ENCODE peak calls at places on chromosomes 2 and 18, in ten cellular contexts. P is tibial nerve, Y is transverse colon, V is PC-3, M is spleen, X is right lobe of liver, Q is astrocyte, C is mesenchymal stem cell, F is A549, H is keratinocyte. O is an unnamed sample. For H3K9me3, the result is how much of the 10 kb centered on the place peaks cover.

GRCh38 chr2:234496442-234496834 is 443 bp downstream of the ARL4C start:
- DNase-seq in Y (peak), F (no peak), X (no peak), H (no peak), C (no peak), Q (peak), V (peak), M (peak), P (peak), O (peak)

GRCh38 chr2:28704621-28705020 is 47.0 kb upstream of the PPP1CB start:
- DNase-seq in C (no peak), X (no peak), M (peak), F (no peak), P (no peak), Y (no peak), H (no peak), Q (no peak), V (no peak), O (no peak)

GRCh38 chr2:239669181-239669898 is 268.5 kb upstream of the HDAC4 start:
- DNase-seq in P (no peak), H (no peak), V (no peak), X (no peak), M (no peak), Y (no peak), Q (no peak), F (no peak), C (no peak), O (no peak)

GRCh38 chr2:74836675-74837401 is 2.9 kb downstream of the HK2 start:
- DNase-seq in H (no peak), P (no peak), X (no peak), M (no peak), C (no peak), Y (no peak), F (no peak), V (no peak), Q (no peak), O (no peak)

GRCh38 chr18:32918692-32919250 is 145.9 kb upstream of the KLHL14 start:
- DNase-seq in F (no peak), X (no peak), V (no peak), Q (no peak), H (no peak), P (no peak), C (no peak), Y (no peak), M (no peak), O (no peak)

GRCh38 chr2:54942373-54942772 is 107.9 kb downstream of the RTN4 start:
- DNase-seq in H (no peak), Y (no peak), V (no peak), Q (no peak), M (peak), F (no peak), P (no peak), X (no peak), C (no peak), O (no peak)

GRCh38 chr2:137172162-137172561 is 406.8 kb downstream of the THSD7B start:
- DNase-seq in M (no peak), V (no peak), C (no peak), X (no peak), Q (peak), Y (no peak), H (no peak), F (no peak), P (no peak), O (no peak)

GRCh38 chr2:16861154-16861929 is 195.7 kb upstream of the CYRIA start:
- DNase-seq in C (peak), X (no peak), V (no peak), H (no peak), Y (no peak), Q (peak), P (no peak), M (no peak), F (peak), O (peak)

GRCh38 chr2:66544258-66544657 is 109.3 kb downstream of the MEIS1 start:
- DNase-seq in V (no peak), F (no peak), Y (no peak), C (no peak), Q (no peak), P (no peak), H (no peak), M (no peak), X (no peak), O (no peak)

GRCh38 chr2:173884403-173884802 is 80.8 kb downstream of the SP3 start:
- DNase-seq in P (peak), V (peak), Y (peak), C (peak), X (peak), M (peak), F (peak), H (no peak), Q (peak), O (peak)

GRCh38 chr2:70549064-70549710 is 4.4 kb downstream of the TGFA start:
- DNase-seq in C (no peak), V (no peak), F (no peak), Q (no peak), H (no peak), P (no peak), M (no peak), X (no peak), Y (no peak), O (no peak)

GRCh38 chr2:5132281-5132680 is 559.9 kb upstream of the SOX11 start:
- DNase-seq in X (no peak), P (no peak), M (no peak), Q (no peak), C (no peak), H (no peak), V (no peak), Y (no peak), F (no peak), O (no peak)

GRCh38 chr18:62249478-62250097 is 62.5 kb downstream of the RELCH start:
- DNase-seq in C (peak), F (peak), X (peak), V (peak), Y (peak), H (peak), Q (peak), M (peak), P (peak), O (peak)

GRCh38 chr2:17010104-17010503 is 344.5 kb upstream of the CYRIA start:
- DNase-seq in X (no peak), V (no peak), H (no peak), M (no peak), Q (no peak), P (no peak), Y (no peak), F (no peak), C (no peak), O (no peak)

GRCh38 chr2:233210843-233211600 is 40.5 kb upstream of the ATG16L1 start:
- DNase-seq in V (peak), X (no peak), C (peak), F (no peak), P (peak), Y (peak), M (peak), H (peak), Q (peak), O (peak)

GRCh38 chr2:190999949-191000665 is 13.9 kb downstream of the STAT1 start:
- DNase-seq in Q (no peak), H (no peak), X (no peak), F (no peak), V (no peak), C (no peak), Y (no peak), M (no peak), P (no peak), O (no peak)

GRCh38 chr2:99643824-99644787 is 154.3 kb upstream of the REV1 start:
- DNase-seq in F (no peak), P (no peak), Y (no peak), H (no peak), Q (peak), M (no peak), C (no peak), X (no peak), V (peak), O (no peak)

GRCh38 chr2:42360493-42360889 is 526 bp downstream of the COX7A2L start:
- DNase-seq in X (no peak), M (no peak), Y (no peak), F (no peak), V (no peak), C (peak), Q (no peak), H (no peak), P (no peak), O (no peak)

GRCh38 chr2:102313025-102313424 is 1.7 kb downstream of the IL1RL1 start:
- DNase-seq in Q (peak), X (no peak), P (no peak), F (no peak), M (no peak), V (peak), H (peak), Y (no peak), C (peak), O (no peak)

GRCh38 chr2:238408615-238409340 is 17.9 kb upstream of the ASB1 start:
- DNase-seq in C (no peak), M (no peak), X (no peak), Y (no peak), Q (no peak), H (no peak), V (no peak), F (no peak), P (no peak), O (no peak)

GRCh38 chr18:34976084-34976483 is 65.1 kb upstream of the MAPRE2 start:
- DNase-seq in P (no peak), F (no peak), X (no peak), Y (no peak), Q (no peak), C (no peak), V (no peak), H (no peak), M (no peak), O (no peak)

GRCh38 chr2:190359896-190360376 is 16.5 kb downstream of the INPP1 start:
- DNase-seq in C (peak), F (no peak), X (peak), V (no peak), M (no peak), Y (peak), P (peak), H (no peak), Q (peak), O (no peak)

DNA sequence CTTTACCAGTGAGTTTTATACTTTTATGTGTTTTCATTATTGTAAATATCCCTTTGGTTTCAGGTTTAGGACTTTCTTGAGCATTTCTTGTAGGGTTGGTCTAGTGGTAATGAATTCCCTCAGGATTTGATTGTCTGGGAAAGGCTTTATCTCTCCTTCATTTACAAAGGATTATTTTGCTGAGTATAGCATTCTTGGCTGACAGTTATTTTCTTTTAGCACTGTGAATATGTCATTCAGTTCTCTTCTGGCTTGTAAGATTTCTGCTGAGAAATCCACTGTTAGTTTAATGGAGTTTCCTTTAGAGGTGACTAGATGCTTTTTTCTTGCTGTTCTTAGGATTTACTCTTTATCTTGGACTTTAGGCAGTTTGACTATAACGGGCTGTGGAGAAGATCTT is 373.9 kb downstream of the TSN start:
- DNase-seq in P (no peak), C (no peak), X (no peak), V (no peak), Y (no peak), H (no peak), F (no peak), M (no peak), Q (no peak), O (no peak)
- H3K9me3 ChIP-seq in P (under half), C (under half), X (under half), V (under half), Y (under half), H (under half), F (under half), M (half or more), Q (under half), O (under half)

GRCh38 chr2:11343344-11343625 is 1.2 kb downstream of the ROCK2 start:
- DNase-seq in C (no peak), F (no peak), M (no peak), Q (no peak), X (no peak), V (no peak), P (no peak), H (no peak), Y (no peak), O (no peak)

GRCh38 chr2:11344342-11344955 is at the start of gene ROCK2:
- DNase-seq in C (peak), Q (peak), M (peak), V (peak), P (peak), X (peak), Y (peak), F (peak), H (no peak), O (peak)

GRCh38 chr2:11343626-11344341 is 652 bp downstream of the ROCK2 start:
- DNase-seq in H (no peak), F (peak), X (peak), C (peak), Y (peak), V (peak), M (peak), P (no peak), Q (peak), O (peak)

GRCh38 chr2:11340717-11341116 is 3.7 kb downstream of the ROCK2 start:
- DNase-seq in X (no peak), M (no peak), F (no peak), Y (no peak), P (no peak), H (no peak), C (no peak), V (no peak), Q (no peak), O (no peak)

GRCh38 chr2:11342561-11343343 is 1.7 kb downstream of the ROCK2 start:
- DNase-seq in H (no peak), M (no peak), X (no peak), F (peak), C (peak), P (no peak), V (peak), Y (peak), Q (peak), O (peak)
- H3K27ac ChIP-seq in H (peak), M (peak), X (peak), F (peak), C (peak), P (peak), V (peak), Y (peak), Q (peak), O (peak)

GRCh38 chr2:148255929-148256328 is 235.0 kb downstream of the MBD5 start:
- DNase-seq in Q (no peak), V (no peak), M (peak), P (no peak), Y (no peak), C (no peak), F (no peak), H (no peak), X (peak), O (no peak)
- H3K9me3 ChIP-seq in Q (under half), V (under half), M (half or more), P (under half), Y (under half), C (under half), F (under half), H (under half), X (under half), O (under half)

GRCh38 chr18:25137133-25137472 is 214.9 kb downstream of the ZNF521 start:
- DNase-seq in F (no peak), C (no peak), Y (no peak), X (no peak), V (no peak), M (no peak), H (no peak), Q (no peak), P (no peak), O (no peak)
- H3K27ac ChIP-seq in F (no peak), C (no peak), Y (no peak), X (no peak), V (no peak), M (peak), H (no peak), Q (no peak), P (no peak), O (no peak)

GRCh38 chr2:89784960-89785359 is 1093.5 kb downstream of the RPIA start:
- DNase-seq in V (no peak), F (no peak), X (no peak), H (no peak), M (no peak), C (no peak), Y (no peak), Q (no peak), P (no peak), O (no peak)

GRCh38 chr2:89781962-89782361 is 1090.5 kb downstream of the RPIA start:
- DNase-seq in Y (no peak), M (no peak), C (no peak), P (no peak), F (no peak), Q (no peak), H (no peak), V (no peak), X (no peak), O (no peak)

GRCh38 chr2:89775885-89776284 is 1084.4 kb downstream of the RPIA start:
- DNase-seq in C (no peak), X (no peak), Q (no peak), H (no peak), P (no peak), M (no peak), V (no peak), Y (no peak), F (no peak), O (no peak)

DNA sequence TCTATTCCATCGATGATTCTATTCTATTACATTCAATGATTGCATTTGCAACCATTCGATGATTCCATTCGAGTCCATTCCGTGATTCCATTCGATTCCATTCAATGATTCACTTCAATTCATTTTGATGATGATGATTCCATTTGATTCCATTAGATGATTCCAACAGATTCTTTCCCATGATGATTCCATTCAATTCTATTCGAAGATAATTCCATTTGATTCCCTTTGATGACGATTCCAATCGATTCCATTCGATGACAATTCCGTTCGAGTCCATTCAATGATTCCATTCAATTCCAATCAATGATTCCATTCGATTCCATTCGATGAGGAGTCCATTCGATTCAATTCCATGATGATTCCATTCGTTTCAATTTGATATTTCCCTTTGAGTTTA is 1088.8 kb downstream of the RPIA start:
- DNase-seq in C (no peak), M (no peak), X (no peak), Q (no peak), H (no peak), F (no peak), V (no peak), P (no peak), Y (no peak), O (no peak)
- H3K9me3 ChIP-seq in C (half or more), M (half or more), X (half or more), Q (half or more), H (under half), F (under half), V (half or more), P (under half), Y (under half), O (half or more)

DNA sequence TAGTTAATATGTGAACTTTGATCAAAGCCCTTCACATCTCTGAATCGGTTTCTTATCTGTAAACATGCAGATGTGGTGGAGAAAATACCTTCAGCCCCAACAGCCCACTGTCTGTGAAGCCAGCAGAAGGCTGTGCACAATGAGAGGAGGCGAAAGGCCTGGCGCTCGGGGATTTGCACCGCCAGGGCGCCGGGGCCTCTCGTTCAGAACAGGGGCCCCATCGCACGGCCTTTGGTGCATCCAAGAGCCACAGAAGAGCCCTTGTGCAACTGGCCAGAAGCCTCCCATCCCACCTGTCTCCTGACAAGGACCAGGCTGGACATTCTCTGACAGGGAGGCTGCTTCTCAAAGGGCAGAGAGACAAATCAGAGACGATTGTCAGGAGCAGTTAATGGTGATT is 407.2 kb upstream of the MYT1L start:
- DNase-seq in V (no peak), P (no peak), Y (no peak), F (no peak), X (no peak), M (peak), C (no peak), H (no peak), Q (no peak), O (no peak)
- H3K27ac ChIP-seq in V (no peak), P (no peak), Y (no peak), F (no peak), X (no peak), M (no peak), C (no peak), H (no peak), Q (no peak), O (no peak)

GRCh38 chr18:14969507-14969906 is 221.5 kb downstream of the ANKRD30B start:
- DNase-seq in Y (no peak), F (no peak), P (no peak), V (no peak), M (no peak), Q (no peak), C (no peak), H (no peak), X (no peak), O (no peak)

GRCh38 chr18:14974088-14974487 is 226.1 kb downstream of the ANKRD30B start:
- DNase-seq in C (no peak), F (no peak), Q (no peak), M (no peak), Y (no peak), V (peak), H (no peak), X (no peak), P (no peak), O (no peak)

GRCh38 chr18:14970027-14970426 is 222.1 kb downstream of the ANKRD30B start:
- DNase-seq in H (no peak), Q (no peak), F (no peak), V (peak), Y (no peak), P (no peak), C (no peak), X (no peak), M (no peak), O (peak)

GRCh38 chr18:14974576-14974975 is 226.6 kb downstream of the ANKRD30B start:
- DNase-seq in C (no peak), F (no peak), Q (no peak), P (no peak), H (no peak), M (no peak), X (no peak), Y (no peak), V (peak), O (peak)

DNA sequence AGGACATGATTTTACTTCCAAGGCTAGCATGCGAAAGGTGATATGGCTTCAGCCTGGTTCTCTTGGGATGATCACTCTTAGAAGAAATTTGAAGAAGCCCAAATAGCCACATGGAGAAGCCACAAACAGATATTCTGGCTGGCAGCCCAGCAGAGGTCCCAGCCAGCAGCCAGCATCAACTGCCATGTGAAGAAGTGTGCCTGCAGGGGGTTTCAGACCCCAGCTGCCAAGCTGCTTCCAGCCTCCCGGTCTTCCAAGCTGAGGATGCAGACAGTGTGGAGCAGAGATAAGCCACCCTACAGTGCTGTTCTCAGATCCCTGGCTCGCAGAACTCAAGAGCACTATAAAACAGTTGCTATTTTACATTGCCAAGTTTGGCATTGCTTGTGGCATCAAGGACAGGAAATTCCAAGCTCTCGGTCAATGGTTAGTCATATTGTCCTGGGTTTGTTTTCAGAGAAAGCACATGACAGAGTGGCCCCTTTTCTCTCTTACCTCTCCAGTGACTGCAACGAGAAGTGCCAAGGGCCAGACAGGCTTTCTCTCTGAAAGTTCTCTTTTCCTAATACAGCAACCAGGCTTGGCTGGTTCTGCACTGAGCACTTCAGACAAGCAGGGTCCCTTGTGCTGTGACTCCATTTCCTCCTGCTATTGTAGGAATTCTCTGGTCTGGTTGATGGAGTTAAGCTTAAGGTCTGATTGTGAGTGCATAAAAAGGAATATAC is 223.7 kb downstream of the ANKRD30B start:
- DNase-seq in P (no peak), V (peak), H (no peak), F (no peak), X (no peak), C (no peak), Y (no peak), M (no peak), Q (no peak), O (peak)
- H3K9me3 ChIP-seq in P (under half), V (under half), H (under half), F (under half), X (under half), C (under half), Y (under half), M (under half), Q (under half), O (under half)

GRCh38 chr2:47023332-47023731 is 107.7 kb upstream of the MCFD2 start:
- DNase-seq in X (no peak), Y (no peak), V (no peak), C (no peak), H (no peak), F (no peak), M (no peak), Q (no peak), P (no peak), O (no peak)
- H3K27ac ChIP-seq in X (no peak), Y (no peak), V (no peak), C (no peak), H (no peak), F (no peak), M (no peak), Q (no peak), P (no peak), O (no peak)

DNA sequence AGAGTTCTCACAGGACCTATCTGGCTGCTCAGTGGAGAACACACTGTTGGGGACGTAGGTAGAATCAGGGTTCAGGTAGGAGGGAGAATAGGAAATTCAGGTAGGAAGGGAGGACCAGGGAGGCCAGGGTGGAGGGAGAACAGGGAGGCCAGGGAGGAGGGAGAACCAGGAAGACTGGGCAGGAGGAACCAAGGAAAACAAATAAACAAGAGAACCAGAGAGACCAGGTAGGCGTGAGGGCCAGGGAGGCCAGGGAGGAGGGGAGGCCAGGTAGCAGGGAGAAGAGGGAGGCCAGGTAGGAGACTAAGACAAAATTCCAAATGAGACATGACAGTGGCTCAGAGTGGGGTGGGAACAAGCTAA is 337.6 kb downstream of the EIPR1 start:
- DNase-seq in F (no peak), P (no peak), C (no peak), Y (no peak), M (no peak), V (no peak), H (no peak), Q (no peak), X (peak), O (no peak)
- H3K9me3 ChIP-seq in F (under half), P (under half), C (under half), Y (under half), M (under half), V (under half), H (under half), Q (under half), X (under half), O (under half)